ENCODE peak calls at places on chromosome 6, in eight cellular contexts. One of them, this sample, is unnamed.

GRCh38 chr6:51386347-51386836 is 567.7 kb downstream of the TFAP2B start:
- DNase-seq in stomach: no peak
- DNase-seq in SK-N-SH: no peak
- DNase-seq in spleen: no peak
- DNase-seq in breast epithelium: no peak
- DNase-seq in GM23338: no peak
- DNase-seq in sigmoid colon: no peak
- DNase-seq in GM12878: no peak
- DNase-seq in this sample: no peak

GRCh38 chr6:31285982-31286381 is 14.1 kb upstream of the HLA-C start:
- DNase-seq in stomach: no peak
- DNase-seq in SK-N-SH: no peak
- DNase-seq in spleen: no peak
- DNase-seq in breast epithelium: no peak
- DNase-seq in GM23338: no peak
- DNase-seq in sigmoid colon: no peak
- DNase-seq in GM12878: no peak
- DNase-seq in this sample: no peak

GRCh38 chr6:41286544-41287346 is at the start of gene TREM1:
- DNase-seq in stomach: no peak
- DNase-seq in SK-N-SH: no peak
- DNase-seq in spleen: peak; percentile 86
- DNase-seq in breast epithelium: no peak
- DNase-seq in GM23338: peak; percentile 6
- DNase-seq in sigmoid colon: peak; percentile 68
- DNase-seq in GM12878: no peak
- DNase-seq in this sample: peak; percentile 89

GRCh38 chr6:73965408-73966145 is 269.6 kb downstream of the CD109 start:
- DNase-seq in stomach: no peak
- DNase-seq in SK-N-SH: no peak
- DNase-seq in spleen: no peak
- DNase-seq in breast epithelium: no peak
- DNase-seq in GM23338: no peak
- DNase-seq in sigmoid colon: no peak
- DNase-seq in GM12878: no peak
- DNase-seq in this sample: no peak

GRCh38 chr6:10203651-10204050 is 211.2 kb downstream of the TFAP2A start:
- DNase-seq in stomach: no peak
- DNase-seq in SK-N-SH: no peak
- DNase-seq in spleen: no peak
- DNase-seq in breast epithelium: no peak
- DNase-seq in GM23338: no peak
- DNase-seq in sigmoid colon: no peak
- DNase-seq in GM12878: no peak
- DNase-seq in this sample: no peak

GRCh38 chr6:146770275-146770964 is 171.6 kb downstream of the ADGB start:
- DNase-seq in stomach: no peak
- DNase-seq in SK-N-SH: no peak
- DNase-seq in spleen: no peak
- DNase-seq in breast epithelium: no peak
- DNase-seq in GM23338: no peak
- DNase-seq in sigmoid colon: no peak
- DNase-seq in GM12878: no peak
- DNase-seq in this sample: no peak

GRCh38 chr6:163427498-163428254 is 13.2 kb downstream of the QKI start:
- DNase-seq in stomach: no peak
- DNase-seq in SK-N-SH: no peak
- DNase-seq in spleen: no peak
- DNase-seq in breast epithelium: no peak
- DNase-seq in GM23338: peak; percentile 63
- DNase-seq in sigmoid colon: no peak
- DNase-seq in GM12878: no peak
- DNase-seq in this sample: no peak

GRCh38 chr6:117776441-117776840 is 101.2 kb downstream of the NUS1 start:
- DNase-seq in stomach: no peak
- DNase-seq in SK-N-SH: no peak
- DNase-seq in spleen: no peak
- DNase-seq in breast epithelium: no peak
- DNase-seq in GM23338: peak; percentile 65
- DNase-seq in sigmoid colon: no peak
- DNase-seq in GM12878: no peak
- DNase-seq in this sample: no peak

GRCh38 chr6:79672631-79673065 is 41.5 kb downstream of the SH3BGRL2 start:
- DNase-seq in stomach: no peak
- DNase-seq in SK-N-SH: peak; percentile 12
- DNase-seq in spleen: no peak
- DNase-seq in breast epithelium: no peak
- DNase-seq in GM23338: peak; percentile 66
- DNase-seq in sigmoid colon: no peak
- DNase-seq in GM12878: no peak
- DNase-seq in this sample: no peak

GRCh38 chr6:148398244-148398643 is 55.6 kb downstream of the SASH1 start:
- DNase-seq in stomach: no peak
- DNase-seq in SK-N-SH: no peak
- DNase-seq in spleen: no peak
- DNase-seq in breast epithelium: no peak
- DNase-seq in GM23338: no peak
- DNase-seq in sigmoid colon: no peak
- DNase-seq in GM12878: no peak
- DNase-seq in this sample: no peak

GRCh38 chr6:165515963-165516624 is 146.9 kb downstream of the PDE10A start:
- DNase-seq in stomach: no peak
- DNase-seq in SK-N-SH: no peak
- DNase-seq in spleen: no peak
- DNase-seq in breast epithelium: no peak
- DNase-seq in GM23338: no peak
- DNase-seq in sigmoid colon: no peak
- DNase-seq in GM12878: no peak
- DNase-seq in this sample: no peak

GRCh38 chr6:43054206-43054943 is 724 bp upstream of the CUL7 start:
- DNase-seq in stomach: no peak
- DNase-seq in SK-N-SH: peak; percentile 50
- DNase-seq in spleen: no peak
- DNase-seq in breast epithelium: peak; percentile 53
- DNase-seq in GM23338: peak; percentile 31
- DNase-seq in sigmoid colon: no peak
- DNase-seq in GM12878: no peak
- DNase-seq in this sample: no peak

GRCh38 chr6:14910692-14911547 is 334.9 kb upstream of the JARID2 start:
- DNase-seq in stomach: peak; percentile 38
- DNase-seq in SK-N-SH: no peak
- DNase-seq in spleen: peak; percentile 89
- DNase-seq in breast epithelium: no peak
- DNase-seq in GM23338: no peak
- DNase-seq in sigmoid colon: peak; percentile 75
- DNase-seq in GM12878: peak; percentile 78
- DNase-seq in this sample: no peak

GRCh38 chr6:36986704-36987047 is 680 bp upstream of the MTCH1 start:
- DNase-seq in stomach: no peak
- DNase-seq in SK-N-SH: no peak
- DNase-seq in spleen: no peak
- DNase-seq in breast epithelium: no peak
- DNase-seq in GM23338: no peak
- DNase-seq in sigmoid colon: no peak
- DNase-seq in GM12878: no peak
- DNase-seq in this sample: no peak

GRCh38 chr6:119627908-119628669 is 278.5 kb upstream of the MAN1A1 start:
- DNase-seq in stomach: no peak
- DNase-seq in SK-N-SH: no peak
- DNase-seq in spleen: no peak
- DNase-seq in breast epithelium: no peak
- DNase-seq in GM23338: peak; percentile 28
- DNase-seq in sigmoid colon: no peak
- DNase-seq in GM12878: no peak
- DNase-seq in this sample: no peak

GRCh38 chr6:79810153-79810806 is 137.1 kb downstream of the ELOVL4 start:
- DNase-seq in stomach: no peak
- DNase-seq in SK-N-SH: peak; percentile 59
- DNase-seq in spleen: no peak
- DNase-seq in breast epithelium: no peak
- DNase-seq in GM23338: peak; percentile 27
- DNase-seq in sigmoid colon: no peak
- DNase-seq in GM12878: no peak
- DNase-seq in this sample: no peak

GRCh38 chr6:126439040-126439439 is 99.1 kb downstream of the CENPW start:
- DNase-seq in stomach: no peak
- DNase-seq in SK-N-SH: no peak
- DNase-seq in spleen: no peak
- DNase-seq in breast epithelium: no peak
- DNase-seq in GM23338: no peak
- DNase-seq in sigmoid colon: no peak
- DNase-seq in GM12878: no peak
- DNase-seq in this sample: no peak

GRCh38 chr6:44161997-44162338 is 3.3 kb downstream of the CAPN11 start:
- DNase-seq in stomach: no peak
- DNase-seq in SK-N-SH: no peak
- DNase-seq in spleen: no peak
- DNase-seq in breast epithelium: no peak
- DNase-seq in GM23338: no peak
- DNase-seq in sigmoid colon: no peak
- DNase-seq in GM12878: no peak
- DNase-seq in this sample: no peak

GRCh38 chr6:105759946-105760345 is 326.2 kb upstream of the PRDM1 start:
- DNase-seq in stomach: no peak
- DNase-seq in SK-N-SH: no peak
- DNase-seq in spleen: no peak
- DNase-seq in breast epithelium: no peak
- DNase-seq in GM23338: no peak
- DNase-seq in sigmoid colon: no peak
- DNase-seq in GM12878: no peak
- DNase-seq in this sample: no peak

GRCh38 chr6:166361080-166361429 is 18.7 kb upstream of the SFT2D1 start:
- DNase-seq in stomach: no peak
- DNase-seq in SK-N-SH: no peak
- DNase-seq in spleen: no peak
- DNase-seq in breast epithelium: peak; percentile 78
- DNase-seq in GM23338: no peak
- DNase-seq in sigmoid colon: no peak
- DNase-seq in GM12878: no peak
- DNase-seq in this sample: no peak

GRCh38 chr6:52975580-52975979 is 19.5 kb downstream of the GSTA4 start:
- DNase-seq in stomach: no peak
- DNase-seq in SK-N-SH: no peak
- DNase-seq in spleen: no peak
- DNase-seq in breast epithelium: no peak
- DNase-seq in GM23338: no peak
- DNase-seq in sigmoid colon: no peak
- DNase-seq in GM12878: no peak
- DNase-seq in this sample: no peak

GRCh38 chr6:93751969-93752368 is 332.6 kb upstream of the EPHA7 start:
- DNase-seq in stomach: no peak
- DNase-seq in SK-N-SH: no peak
- DNase-seq in spleen: no peak
- DNase-seq in breast epithelium: no peak
- DNase-seq in GM23338: peak; percentile 68
- DNase-seq in sigmoid colon: no peak
- DNase-seq in GM12878: no peak
- DNase-seq in this sample: no peak

GRCh38 chr6:9140181-9140580 is 704.8 kb upstream of the SLC35B3 start:
- DNase-seq in stomach: peak; percentile 57
- DNase-seq in SK-N-SH: no peak
- DNase-seq in spleen: no peak
- DNase-seq in breast epithelium: peak; percentile 57
- DNase-seq in GM23338: no peak
- DNase-seq in sigmoid colon: no peak
- DNase-seq in GM12878: no peak
- DNase-seq in this sample: no peak

GRCh38 chr6:25637946-25638345 is 14.1 kb upstream of the SCGN start:
- DNase-seq in stomach: no peak
- DNase-seq in SK-N-SH: no peak
- DNase-seq in spleen: no peak
- DNase-seq in breast epithelium: no peak
- DNase-seq in GM23338: peak; percentile 76
- DNase-seq in sigmoid colon: no peak
- DNase-seq in GM12878: no peak
- DNase-seq in this sample: no peak
- TF ChIP-seq POLR2AphosphoS5 in stomach: no peak
- TF ChIP-seq POLR2AphosphoS5 in SK-N-SH: no peak
- TF ChIP-seq POLR2AphosphoS5 in spleen: no peak
- TF ChIP-seq POLR2AphosphoS5 in breast epithelium: no peak
- TF ChIP-seq POLR2AphosphoS5 in GM23338: no peak
- TF ChIP-seq POLR2AphosphoS5 in sigmoid colon: no peak
- TF ChIP-seq POLR2AphosphoS5 in GM12878: no peak
- TF ChIP-seq POLR2AphosphoS5 in this sample: no peak

DNA sequence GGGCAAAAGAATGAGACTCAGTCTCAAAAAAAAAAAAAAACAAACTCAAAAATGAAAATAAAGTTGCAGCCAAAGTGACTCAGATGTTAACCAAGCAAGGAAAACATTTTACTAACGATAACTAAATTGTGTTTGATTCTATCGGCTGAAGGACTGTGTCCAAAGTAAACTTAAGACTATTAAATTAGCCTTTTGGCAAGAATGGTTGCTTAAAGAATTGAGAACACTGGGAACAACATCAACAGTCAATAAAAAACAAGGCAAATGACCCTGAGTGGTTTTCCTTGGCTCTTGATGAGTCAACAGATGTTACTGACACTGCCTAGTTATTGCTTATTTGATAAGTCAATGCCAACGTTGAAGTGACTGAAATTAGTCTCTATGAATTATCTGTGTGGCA is 36.7 kb downstream of the POU3F2 start:
- DNase-seq in stomach: no peak
- DNase-seq in SK-N-SH: no peak
- DNase-seq in spleen: no peak
- DNase-seq in breast epithelium: no peak
- DNase-seq in GM23338: no peak
- DNase-seq in sigmoid colon: no peak
- DNase-seq in GM12878: no peak
- DNase-seq in this sample: no peak
- TF ChIP-seq POLR2AphosphoS5 in stomach: no peak
- TF ChIP-seq POLR2AphosphoS5 in SK-N-SH: no peak
- TF ChIP-seq POLR2AphosphoS5 in spleen: no peak
- TF ChIP-seq POLR2AphosphoS5 in breast epithelium: no peak
- TF ChIP-seq POLR2AphosphoS5 in GM23338: no peak
- TF ChIP-seq POLR2AphosphoS5 in sigmoid colon: no peak
- TF ChIP-seq POLR2AphosphoS5 in GM12878: no peak
- TF ChIP-seq POLR2AphosphoS5 in this sample: no peak

DNA sequence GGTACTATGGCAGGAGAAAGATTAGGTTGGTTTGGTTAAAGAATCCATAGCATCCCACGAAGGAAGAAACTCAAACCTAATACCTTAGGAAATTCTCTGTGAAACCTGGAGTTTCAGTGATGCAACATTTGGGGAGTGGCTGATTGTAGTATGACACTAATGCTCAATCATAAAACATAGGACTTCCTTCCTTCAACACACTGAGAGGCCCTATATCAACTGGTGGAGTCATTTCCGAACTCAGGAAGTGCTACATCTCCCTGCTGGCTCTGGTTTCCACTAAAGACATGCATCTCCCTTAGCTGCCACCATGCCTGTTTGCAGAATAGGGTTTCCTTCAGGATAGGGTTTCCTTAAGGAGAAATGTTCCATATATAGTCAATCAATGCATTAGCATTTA is 5.2 kb upstream of the MANEA start:
- DNase-seq in stomach: no peak
- DNase-seq in SK-N-SH: no peak
- DNase-seq in spleen: no peak
- DNase-seq in breast epithelium: no peak
- DNase-seq in GM23338: no peak
- DNase-seq in sigmoid colon: no peak
- DNase-seq in GM12878: no peak
- DNase-seq in this sample: no peak
- TF ChIP-seq POLR2AphosphoS5 in stomach: no peak
- TF ChIP-seq POLR2AphosphoS5 in SK-N-SH: no peak
- TF ChIP-seq POLR2AphosphoS5 in spleen: no peak
- TF ChIP-seq POLR2AphosphoS5 in breast epithelium: no peak
- TF ChIP-seq POLR2AphosphoS5 in GM23338: no peak
- TF ChIP-seq POLR2AphosphoS5 in sigmoid colon: no peak
- TF ChIP-seq POLR2AphosphoS5 in GM12878: no peak
- TF ChIP-seq POLR2AphosphoS5 in this sample: no peak

GRCh38 chr6:29624520-29624961 is 8.4 kb downstream of the GABBR1 start:
- DNase-seq in stomach: no peak
- DNase-seq in SK-N-SH: no peak
- DNase-seq in spleen: no peak
- DNase-seq in breast epithelium: no peak
- DNase-seq in GM23338: peak; percentile 58
- DNase-seq in sigmoid colon: no peak
- DNase-seq in GM12878: no peak
- DNase-seq in this sample: no peak
- TF ChIP-seq POLR2AphosphoS5 in stomach: no peak
- TF ChIP-seq POLR2AphosphoS5 in SK-N-SH: no peak
- TF ChIP-seq POLR2AphosphoS5 in spleen: no peak
- TF ChIP-seq POLR2AphosphoS5 in breast epithelium: no peak
- TF ChIP-seq POLR2AphosphoS5 in GM23338: no peak
- TF ChIP-seq POLR2AphosphoS5 in sigmoid colon: no peak
- TF ChIP-seq POLR2AphosphoS5 in GM12878: no peak
- TF ChIP-seq POLR2AphosphoS5 in this sample: no peak

This sample was measured in esophagus muscularis mucosa.